ENCODE peak calls at places on chromosomes 2 and 18, in six cellular contexts. E is A549, Q is Right ventricle myocardium inferior, Z is GM23338, D is left lobe of liver, H is right cardiac atrium. J is an unnamed sample.

GRCh38 chr2:201358684-201359083 is 1.5 kb upstream of the FLACC1 start:
- ATAC-seq in D (no peak), H (no peak), E (peak), Q (no peak), Z (no peak), J (peak)

GRCh38 chr2:198316852-198317395 is 512.5 kb downstream of the PLCL1 start:
- ATAC-seq in Z (peak), Q (no peak), D (no peak), E (no peak), H (no peak), J (no peak)

GRCh38 chr2:217186565-217187218 is 326.8 kb upstream of the TNP1 start:
- ATAC-seq in H (peak), D (no peak), E (no peak), Z (no peak), Q (peak), J (no peak)

GRCh38 chr2:229835601-229836283 is 86.1 kb downstream of the TRIP12 start:
- ATAC-seq in D (no peak), Q (no peak), H (no peak), E (no peak), Z (no peak), J (no peak)

GRCh38 chr2:65554765-65555561 is 122.6 kb upstream of the SPRED2 start:
- ATAC-seq in H (no peak), E (no peak), D (no peak), Q (no peak), Z (no peak), J (peak)

GRCh38 chr2:158460632-158461297 is 4.0 kb downstream of the PKP4 start:
- ATAC-seq in Z (no peak), D (no peak), Q (no peak), E (no peak), H (no peak), J (no peak)

GRCh38 chr2:45190481-45190880 is 181.2 kb upstream of the SIX2 start:
- ATAC-seq in H (peak), E (peak), Q (no peak), D (no peak), Z (peak), J (no peak)

GRCh38 chr18:75531212-75531850 is 103.8 kb upstream of the SMIM21 start:
- ATAC-seq in E (no peak), D (no peak), Z (no peak), Q (no peak), H (peak), J (no peak)

GRCh38 chr2:71725836-71726235 is 272.5 kb downstream of the DYSF start:
- ATAC-seq in H (no peak), Q (no peak), D (no peak), E (no peak), Z (no peak), J (no peak)

GRCh38 chr2:138215958-138216357 is 251.7 kb downstream of the HNMT start:
- ATAC-seq in Q (no peak), D (no peak), Z (no peak), E (no peak), H (no peak), J (no peak)

GRCh38 chr18:36348971-36349417 is 51.5 kb downstream of the FHOD3 start:
- ATAC-seq in D (peak), H (peak), Q (no peak), Z (no peak), E (no peak), J (no peak)

J was measured in activated CD4-positive, CD25-positive, alpha-beta regulatory T cell treated with anti-CD3 and anti-CD28 coated beads, Interleukin-2, amount 50 U/mL, for 24 hours.